ENCODE peak calls at places on chromosomes 5 and 9, in nine cellular contexts. X is heart left ventricle; H is CD8-positive, alpha-beta memory T cell; U is right lobe of liver; E is GM23338; N is lower leg skin; D is brain microvascular endothelial cell; V is GM12865; G is transverse colon. A is an unnamed sample.

GRCh38 chr9:10366171-10366779 is 246.5 kb downstream of the PTPRD start:
- DNase-seq in N (no peak), V (peak; percentile 40), E (peak; percentile 67), H (no peak), U (no peak), D (peak; percentile 37), X (no peak), G (no peak), A (no peak)

GRCh38 chr5:116289276-116289675 is 204.5 kb downstream of the COMMD10 start:
- DNase-seq in U (no peak), D (no peak), N (no peak), X (no peak), V (no peak), G (no peak), E (peak; percentile 81), H (no peak), A (no peak)

GRCh38 chr9:108761530-108762347 is 94.0 kb downstream of the ACTL7B start:
- DNase-seq in N (peak; percentile 91), D (peak; percentile 54), G (peak; percentile 61), U (peak; percentile 26), X (peak; percentile 51), E (peak; percentile 79), H (no peak), V (peak; percentile 55), A (peak; percentile 32)

GRCh38 chr5:88666761-88667186 is 216.2 kb downstream of the MEF2C start:
- DNase-seq in U (no peak), N (no peak), D (no peak), X (no peak), V (peak; percentile 36), H (no peak), E (peak; percentile 76), G (no peak), A (no peak)

GRCh38 chr5:111389390-111390082 is 122.8 kb downstream of the STARD4 start:
- DNase-seq in U (no peak), N (no peak), H (no peak), V (no peak), X (no peak), G (no peak), E (no peak), D (peak; percentile 56), A (no peak)

GRCh38 chr5:142888469-142889085 is 118.4 kb downstream of the ARHGAP26 start:
- DNase-seq in D (peak; percentile 35), U (no peak), V (peak; percentile 23), G (no peak), N (no peak), E (peak; percentile 77), X (no peak), H (no peak), A (no peak)

GRCh38 chr9:136703231-136703870 is 9.0 kb upstream of the DIPK1B start:
- DNase-seq in N (no peak), G (no peak), H (no peak), E (no peak), U (no peak), X (no peak), D (no peak), V (no peak), A (no peak)

GRCh38 chr5:146813748-146814147 is 64.8 kb downstream of the PPP2R2B start:
- DNase-seq in G (no peak), H (no peak), X (no peak), E (no peak), D (no peak), N (no peak), V (no peak), U (no peak), A (no peak)

DNA sequence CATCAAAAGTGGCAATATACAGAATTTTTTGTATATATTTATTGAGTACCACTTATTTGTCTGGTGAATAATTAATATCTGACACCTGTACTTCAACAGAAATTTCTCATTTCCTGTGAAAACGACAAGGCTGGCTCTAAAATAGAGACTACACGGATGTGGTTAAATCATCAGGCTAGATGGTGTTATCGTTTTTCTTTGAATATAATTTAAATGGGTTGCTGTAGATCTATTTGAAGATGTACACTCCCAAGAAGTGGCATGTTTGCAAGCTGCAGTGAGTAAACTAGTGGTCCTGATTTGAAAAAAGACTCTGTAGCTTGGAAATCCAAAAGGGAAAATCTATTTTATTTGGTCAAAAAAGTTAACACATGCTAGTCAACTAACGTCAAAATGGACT is 13.9 kb downstream of the ST8SIA4 start:
- DNase-seq in U (no peak), X (no peak), G (no peak), D (no peak), H (no peak), E (no peak), V (peak; percentile 63), N (no peak), A (no peak)
- H3K4me3 ChIP-seq in U (no peak overlapping the region), X (peak overlapping the region; percentile 48), G (no peak overlapping the region), D (no peak overlapping the region), H (no peak overlapping the region), E (no peak overlapping the region), V (no peak overlapping the region), N (no peak overlapping the region), A (peak overlapping the region; percentile 1)

GRCh38 chr9:127876026-127876763 is 1.3 kb downstream of the AK1 start:
- DNase-seq in V (no peak), D (no peak), X (no peak), E (no peak), N (no peak), G (peak; percentile 42), U (no peak), H (no peak), A (no peak)

GRCh38 chr9:127874301-127875216 is 2.9 kb downstream of the AK1 start:
- DNase-seq in N (no peak), H (no peak), U (no peak), D (no peak), G (no peak), X (no peak), V (no peak), E (no peak), A (no peak)

GRCh38 chr9:127876764-127877562 is 512 bp downstream of the AK1 start:
- DNase-seq in V (no peak), D (no peak), N (no peak), H (no peak), U (peak; percentile 65), G (no peak), X (no peak), E (no peak), A (no peak)

GRCh38 chr9:127873886-127874285 is 3.6 kb downstream of the AK1 start:
- DNase-seq in E (no peak), G (peak; percentile 58), V (no peak), N (peak; percentile 93), H (no peak), X (peak; percentile 81), U (peak; percentile 86), D (no peak), A (peak; percentile 41)

DNA sequence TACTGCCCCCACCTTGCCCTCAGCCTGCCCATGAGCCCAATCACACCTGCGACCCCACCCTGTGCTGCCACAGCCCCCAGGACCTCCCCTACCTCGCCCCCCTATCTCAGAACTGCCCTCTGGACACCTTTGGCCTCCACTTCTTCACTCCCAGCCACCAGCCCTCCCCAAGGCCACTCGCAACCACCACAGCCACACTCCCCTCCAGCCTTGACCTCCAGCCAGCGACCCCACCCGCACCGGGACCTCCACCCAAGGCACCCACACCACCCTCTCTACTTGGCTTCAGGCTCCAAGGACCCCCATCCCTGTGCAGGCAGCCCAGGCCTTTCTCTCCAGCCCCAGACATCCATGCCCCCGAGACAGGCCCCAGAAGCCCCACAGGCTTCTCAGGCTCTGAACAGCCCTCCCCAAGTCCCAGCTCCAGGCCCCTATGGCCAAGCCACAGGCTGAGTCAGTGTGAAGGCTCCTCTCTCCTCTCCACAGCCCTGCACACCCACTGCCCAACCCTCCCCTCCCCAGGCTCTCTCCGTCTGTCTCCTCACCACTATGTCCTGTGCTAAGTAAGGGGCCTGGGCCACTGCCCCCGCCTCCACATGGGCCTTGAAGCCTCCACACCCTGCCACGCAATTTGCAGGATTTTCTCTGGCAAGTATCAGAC is 2.0 kb downstream of the AK1 start:
- DNase-seq in V (no peak), U (no peak), G (no peak), N (no peak), H (no peak), D (peak; percentile 30), E (no peak), X (no peak), A (no peak)
- H3K4me3 ChIP-seq in V (no peak overlapping the region), U (no peak overlapping the region), G (no peak overlapping the region), N (no peak overlapping the region), H (no peak overlapping the region), D (no peak overlapping the region), E (no peak overlapping the region), X (peak overlapping the region; percentile 62), A (no peak overlapping the region)

GRCh38 chr5:56813302-56813701 is 2.0 kb upstream of the MAP3K1 start:
- DNase-seq in X (no peak), G (no peak), V (no peak), H (no peak), U (no peak), D (no peak), E (no peak), N (no peak), A (no peak)

GRCh38 chr5:56816546-56817081 is 1.3 kb downstream of the MAP3K1 start:
- DNase-seq in E (peak; percentile 89), G (peak; percentile 75), D (peak; percentile 47), N (peak; percentile 92), V (peak; percentile 82), H (peak; percentile 61), X (peak; percentile 67), U (peak; percentile 71), A (peak; percentile 47)

GRCh38 chr5:56814361-56814962 is 887 bp upstream of the MAP3K1 start:
- DNase-seq in D (no peak), X (peak; percentile 47), N (peak; percentile 83), G (peak; percentile 39), H (peak; percentile 40), U (peak; percentile 67), E (peak; percentile 60), V (no peak), A (peak; percentile 50)

GRCh38 chr5:56815657-56816545 is 552 bp downstream of the MAP3K1 start:
- DNase-seq in H (peak; percentile 30), N (peak; percentile 91), G (peak; percentile 51), U (peak; percentile 51), V (peak; percentile 65), E (peak; percentile 46), D (no peak), X (peak; percentile 32), A (peak; percentile 25)

DNA sequence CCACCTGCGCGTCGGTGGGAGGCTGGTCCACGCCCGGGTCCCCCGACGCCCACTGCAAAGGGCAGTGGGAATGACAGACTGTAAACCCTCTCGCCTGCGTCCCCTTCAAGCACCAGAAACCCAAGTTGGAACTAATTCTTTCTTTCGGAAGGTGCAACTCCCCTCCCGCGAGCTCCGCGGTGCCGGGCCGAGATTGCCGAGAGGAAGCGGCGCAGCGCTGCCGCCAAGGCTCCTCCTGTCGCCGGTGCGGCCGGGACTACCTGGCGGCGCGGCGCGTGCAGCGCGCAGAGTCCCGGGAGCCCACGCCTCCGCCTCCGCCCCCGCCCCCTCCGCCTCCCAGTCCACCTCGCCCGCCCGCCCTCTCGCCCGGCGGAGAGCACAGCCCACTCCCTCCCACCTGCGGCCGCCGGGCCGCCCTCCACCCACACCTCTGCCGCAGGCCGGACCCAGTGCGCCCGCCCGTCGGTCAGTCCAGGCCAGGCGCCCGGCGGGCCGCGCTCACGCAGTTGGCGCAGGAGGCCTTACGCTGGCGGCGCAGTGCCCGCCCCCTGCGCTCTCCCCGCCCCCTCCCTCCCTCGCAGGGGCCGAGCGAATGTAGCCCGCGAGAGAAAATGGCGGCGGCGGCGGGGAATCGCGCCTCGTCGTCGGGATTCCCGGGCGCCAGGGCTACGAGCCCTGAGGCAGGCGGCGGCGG is at the start of gene MAP3K1:
- DNase-seq in X (peak; percentile 83), U (peak; percentile 92), H (peak; percentile 74), V (peak; percentile 84), G (peak; percentile 92), N (peak; percentile 96), E (peak; percentile 69), D (peak; percentile 39), A (peak; percentile 77)
- H3K4me3 ChIP-seq in X (peak within 1 kb of the TSS; percentile 87), U (peak within 1 kb of the TSS; percentile 81), H (peak within 1 kb of the TSS; percentile 94), V (peak within 1 kb of the TSS; percentile 69), G (peak within 1 kb of the TSS; percentile 96), N (peak within 1 kb of the TSS; percentile 80), E (peak within 1 kb of the TSS; percentile 91), D (peak within 1 kb of the TSS; percentile 72), A (peak within 1 kb of the TSS; percentile 94)

DNA sequence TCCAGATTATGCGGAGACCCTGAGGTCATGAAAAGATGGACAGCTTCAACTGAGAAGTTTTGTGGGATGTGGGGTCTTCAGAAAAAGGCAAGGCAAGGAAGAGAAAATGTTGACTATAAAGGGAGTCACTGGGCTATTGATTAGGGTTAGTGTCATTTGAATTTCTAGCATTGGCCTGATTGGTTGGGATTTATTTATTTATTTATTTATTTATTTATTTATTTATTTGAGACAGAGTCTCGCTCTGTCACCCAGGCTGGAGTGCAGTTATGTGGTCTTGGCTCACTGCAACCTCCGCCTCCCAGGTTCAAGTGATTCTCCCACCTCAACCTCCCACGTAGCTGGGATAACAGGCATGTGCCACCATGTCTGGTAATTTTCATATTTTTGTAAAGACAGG is 279.7 kb downstream of the NTRK2 start:
- DNase-seq in G (no peak), X (no peak), E (no peak), U (no peak), D (no peak), H (no peak), V (no peak), N (no peak), A (no peak)
- H3K4me3 ChIP-seq in G (no peak overlapping the region), X (no peak overlapping the region), E (no peak overlapping the region), U (no peak overlapping the region), D (no peak overlapping the region), H (no peak overlapping the region), V (no peak overlapping the region), N (no peak overlapping the region), A (no peak overlapping the region)